ENCODE peak calls at places on chromosomes 2 and 18, in four cellular contexts. E, Z, J and F are unnamed samples.

GRCh38 chr18:10139783-10140410 is 226.1 kb downstream of the VAPA start:
- DNase-seq in E (no peak), Z (peak; percentile 37), J (no peak), F (no peak)

GRCh38 chr18:58605027-58606020 is 23.6 kb downstream of the ALPK2 start:
- DNase-seq in E (no peak), Z (no peak), J (peak; percentile 45), F (no peak)

GRCh38 chr2:47311764-47312503 is 91.0 kb upstream of the MSH2 start:
- DNase-seq in E (no peak), Z (no peak), J (no peak), F (no peak)

GRCh38 chr2:28702887-28703286 is 48.7 kb upstream of the PPP1CB start:
- DNase-seq in E (no peak), Z (no peak), J (no peak), F (no peak)

GRCh38 chr2:26848336-26849055 is 564 bp downstream of the DPYSL5 start:
- DNase-seq in E (peak; percentile 85), Z (peak; percentile 79), J (no peak), F (peak; percentile 19)

GRCh38 chr2:240215676-240216051 is 75.2 kb upstream of the OTOS start:
- DNase-seq in E (no peak), Z (no peak), J (no peak), F (no peak)

GRCh38 chr18:13318644-13319501 is 100.3 kb downstream of the LDLRAD4 start:
- DNase-seq in E (no peak), Z (no peak), J (no peak), F (no peak)

GRCh38 chr2:233480490-233481202 is 85.9 kb downstream of the USP40 start:
- DNase-seq in E (no peak), Z (no peak), J (no peak), F (no peak)

GRCh38 chr2:235116885-235117492 is 165.2 kb downstream of the SH3BP4 start:
- DNase-seq in E (peak; percentile 51), Z (no peak), J (no peak), F (peak; percentile 15)

GRCh38 chr2:86225581-86225980 is 26.3 kb downstream of the MRPL35 start:
- DNase-seq in E (no peak), Z (no peak), J (peak; percentile 57), F (no peak)

GRCh38 chr2:25251461-25252273 is 83.3 kb upstream of the POMC start:
- DNase-seq in E (peak; percentile 84), Z (peak; percentile 79), J (no peak), F (peak; percentile 75)

GRCh38 chr2:155574941-155575340 is 757.6 kb downstream of the NR4A2 start:
- DNase-seq in E (no peak), Z (no peak), J (no peak), F (no peak)

GRCh38 chr2:30631051-30631671 is 176.1 kb downstream of the CAPN13 start:
- DNase-seq in E (no peak), Z (no peak), J (peak; percentile 48), F (no peak)

GRCh38 chr2:172927381-172928357 is 148.0 kb upstream of the MAP3K20 start:
- DNase-seq in E (no peak), Z (no peak), J (no peak), F (no peak)

GRCh38 chr2:126916744-126917143 is 18.1 kb downstream of the TEX51 start:
- DNase-seq in E (no peak), Z (no peak), J (no peak), F (no peak)

GRCh38 chr18:48862116-48862515 is 88.6 kb downstream of the SMAD7 start:
- DNase-seq in E (no peak), Z (no peak), J (no peak), F (no peak)

GRCh38 chr2:1371066-1371465 is 42.2 kb upstream of the TPO start:
- DNase-seq in E (no peak), Z (no peak), J (no peak), F (no peak)

GRCh38 chr2:14752294-14752693 is 119.8 kb downstream of the LRATD1 start:
- DNase-seq in E (no peak), Z (no peak), J (no peak), F (no peak)

GRCh38 chr2:172772637-172773036 is 37.0 kb downstream of the RAPGEF4 start:
- DNase-seq in E (no peak), Z (no peak), J (no peak), F (no peak)

GRCh38 chr2:73107211-73107926 is 5.4 kb downstream of the RAB11FIP5 start:
- DNase-seq in E (peak; percentile 67), Z (no peak), J (no peak), F (no peak)
- TF ChIP-seq RAD21 in E (no peak), Z (no peak), J (no peak), F (no peak)

DNA sequence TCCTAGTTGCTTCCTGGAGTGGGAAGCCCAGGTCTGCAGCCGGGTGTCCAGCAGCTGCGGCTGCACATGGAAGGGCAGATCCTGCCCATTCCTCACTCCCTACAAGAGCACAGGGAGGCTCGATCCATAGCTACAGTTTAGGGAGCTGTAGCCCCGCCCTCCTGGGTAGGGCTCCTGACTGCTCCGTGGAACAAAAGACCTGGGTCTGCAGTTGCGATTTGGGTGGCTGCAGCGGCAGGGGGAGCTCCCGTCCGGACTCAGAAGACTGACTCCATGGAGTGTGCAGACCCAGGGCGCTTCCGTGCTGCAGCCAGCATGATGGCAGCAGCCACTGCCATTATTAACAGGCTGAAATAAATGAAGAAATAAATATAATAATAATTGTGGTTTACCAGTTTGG is 157.3 kb downstream of the CTNNA2 start:
- DNase-seq in E (no peak), Z (peak; percentile 79), J (no peak), F (no peak)
- TF ChIP-seq NRF1 in E (no peak), Z (no peak), J (no peak), F (no peak)

GRCh38 chr2:142075826-142076225 is 55.0 kb downstream of the LRP1B start:
- DNase-seq in E (peak; percentile 17), Z (no peak), J (no peak), F (no peak)

GRCh38 chr2:142076319-142076718 is 54.5 kb downstream of the LRP1B start:
- DNase-seq in E (no peak), Z (no peak), J (no peak), F (no peak)
- TF ChIP-seq RAD21 in E (no peak), Z (no peak), J (no peak), F (no peak)

DNA sequence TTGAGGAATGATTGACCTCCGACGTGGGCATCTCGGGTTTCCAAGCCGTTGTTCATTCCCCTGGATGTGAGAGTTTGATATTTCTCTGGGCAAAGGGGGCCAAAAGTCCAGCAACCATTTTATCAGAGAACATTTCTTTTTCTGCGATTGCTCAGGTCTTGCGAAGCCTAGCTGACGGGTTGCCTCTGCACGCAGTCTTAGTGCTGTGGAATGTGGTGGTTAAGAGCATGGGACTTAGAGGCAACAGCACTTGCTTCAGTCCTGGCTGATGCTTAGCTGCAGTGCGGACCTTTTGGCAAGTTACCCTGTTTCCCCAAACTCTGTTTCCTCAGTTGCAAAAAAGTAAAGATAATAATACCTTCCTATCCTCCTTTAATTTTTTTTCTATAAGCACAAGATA is 45.0 kb downstream of the FAP start:
- DNase-seq in E (no peak), Z (no peak), J (no peak), F (no peak)
- TF ChIP-seq NRF1 in E (no peak), Z (no peak), J (no peak), F (no peak)

GRCh38 chr18:11454021-11454420 is 155.4 kb upstream of the SLC35G4 start:
- DNase-seq in E (no peak), Z (no peak), J (no peak), F (no peak)
- TF ChIP-seq RAD21 in E (no peak), Z (no peak), J (no peak), F (no peak)